ENCODE peak calls at places on chromosomes 7 and 10, in seven cellular contexts. M is HFF-Myc, G is GM13977, C is lower lobe of right lung, D is heart right ventricle, H is GM06990, Q is AG09309. P is an unnamed sample.

GRCh38 chr10:120998251-120998650 is 147.1 kb downstream of the WDR11 start:
- DNase-seq in Q (no peak), H (no peak), D (no peak), C (no peak), G (no peak), M (no peak), P (no peak)

GRCh38 chr7:1674161-1675035 is 4.3 kb downstream of the ELFN1 start:
- DNase-seq in H (no peak), C (peak; percentile 22), M (no peak), D (no peak), G (no peak), Q (no peak), P (peak; percentile 6)

GRCh38 chr7:43449577-43449976 is 133.3 kb upstream of the STK17A start:
- DNase-seq in Q (no peak), M (no peak), D (no peak), H (no peak), C (no peak), G (no peak), P (no peak)

GRCh38 chr7:121401896-121402295 is 5.8 kb upstream of the FAM3C start:
- DNase-seq in Q (no peak), G (no peak), H (no peak), C (no peak), M (no peak), D (no peak), P (no peak)

GRCh38 chr10:68082815-68083395 is 7.8 kb upstream of the HERC4 start:
- DNase-seq in M (no peak), D (no peak), H (no peak), C (no peak), Q (no peak), G (no peak), P (no peak)

GRCh38 chr10:25382029-25382810 is 207.4 kb downstream of the GPR158 start:
- DNase-seq in H (no peak), Q (no peak), C (no peak), M (no peak), D (no peak), G (no peak), P (no peak)

GRCh38 chr10:66982792-66983481 is 57.1 kb downstream of the LRRTM3 start:
- DNase-seq in C (no peak), G (no peak), Q (no peak), M (no peak), H (no peak), D (no peak), P (no peak)

GRCh38 chr7:54996391-54996790 is 22.4 kb upstream of the EGFR start:
- DNase-seq in H (no peak), M (no peak), C (no peak), D (no peak), Q (no peak), G (no peak), P (no peak)

GRCh38 chr10:100120550-100120949 is 38.9 kb upstream of the CPN1 start:
- DNase-seq in C (no peak), M (no peak), Q (no peak), H (no peak), D (no peak), G (no peak), P (no peak)

GRCh38 chr10:30098624-30099023 is 39.2 kb upstream of the JCAD start:
- DNase-seq in Q (peak; percentile 91), M (peak; percentile 84), H (no peak), G (no peak), D (no peak), C (no peak), P (no peak)

GRCh38 chr10:34821587-34822585 is 6.8 kb upstream of the PARD3 start:
- DNase-seq in G (no peak), C (no peak), H (no peak), Q (no peak), M (no peak), D (no peak), P (no peak)

GRCh38 chr10:131082991-131083465 is 228.5 kb downstream of the TCERG1L start:
- DNase-seq in G (no peak), M (no peak), C (no peak), H (no peak), D (no peak), Q (no peak), P (no peak)

GRCh38 chr7:118352854-118353453 is 128.4 kb downstream of the ANKRD7 start:
- DNase-seq in C (no peak), M (no peak), G (peak; percentile 10), H (no peak), Q (no peak), D (no peak), P (no peak)
- TF ChIP-seq CTCF in C (no peak), M (no peak), G (peak; percentile 18), H (peak; percentile 29), Q (no peak), D (peak; percentile 47), P (peak; percentile 42)

DNA sequence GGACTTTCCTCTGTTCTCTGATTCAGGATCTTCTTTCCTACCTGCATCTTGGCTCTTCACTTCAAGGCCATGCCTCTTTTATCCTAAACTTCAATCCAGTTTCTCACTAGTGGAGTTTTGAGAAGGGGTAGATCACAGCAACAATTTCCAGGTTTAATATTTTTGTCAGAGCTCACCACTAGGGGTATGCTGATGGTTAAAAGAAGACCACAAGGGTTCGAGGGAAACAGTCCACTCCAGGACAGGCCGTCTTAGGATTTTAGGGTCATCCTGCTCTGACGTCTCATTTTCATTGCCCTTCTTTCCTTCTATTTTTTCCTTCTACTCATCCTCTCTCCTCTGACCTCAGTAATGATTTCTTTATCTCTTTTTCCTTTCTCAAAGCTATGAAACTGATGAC is 11.3 kb downstream of the STAG3 start:
- DNase-seq in Q (no peak), G (no peak), D (no peak), C (no peak), H (no peak), M (no peak), P (no peak)
- TF ChIP-seq CTCF in Q (no peak), G (no peak), D (no peak), C (no peak), H (peak; percentile 13), M (no peak), P (peak; percentile 9)

DNA sequence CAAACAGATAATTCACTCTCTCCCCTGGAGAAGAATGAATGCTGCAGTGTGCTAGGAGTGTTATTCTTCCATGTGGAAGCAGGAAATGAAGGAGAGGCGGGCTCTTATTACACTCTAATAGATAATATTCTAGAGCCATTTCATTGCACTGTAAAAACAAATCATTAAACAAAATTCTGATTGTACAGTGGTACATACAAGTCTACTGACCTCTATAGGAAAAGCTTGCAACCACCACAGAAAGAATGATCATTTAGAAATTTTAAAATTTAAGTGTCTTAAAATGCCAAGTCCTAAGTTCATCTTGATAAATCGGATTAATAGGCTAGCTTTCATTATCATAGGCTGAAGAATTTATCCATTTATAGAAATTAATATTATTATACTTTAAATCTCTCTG is 960.3 kb upstream of the LRRN3 start:
- DNase-seq in G (no peak), H (no peak), Q (no peak), D (no peak), M (no peak), C (no peak), P (no peak)
- TF ChIP-seq CTCF in G (no peak), H (no peak), Q (no peak), D (no peak), M (no peak), C (no peak), P (peak; percentile 17)

GRCh38 chr10:50552771-50553535 is 70.8 kb downstream of the SGMS1 start:
- DNase-seq in M (no peak), Q (no peak), H (no peak), C (no peak), G (no peak), D (no peak), P (no peak)
- TF ChIP-seq CTCF in M (peak; percentile 40), Q (peak; percentile 52), H (peak; percentile 28), C (peak; percentile 37), G (peak; percentile 31), D (peak; percentile 30), P (no peak)

GRCh38 chr7:141649865-141650499 is 52.0 kb downstream of the DENND11 start:
- DNase-seq in M (peak; percentile 75), D (no peak), H (no peak), C (no peak), Q (peak; percentile 87), G (peak; percentile 68), P (peak; percentile 36)
- TF ChIP-seq CTCF in M (peak; percentile 79), D (peak; percentile 75), H (peak; percentile 74), C (peak; percentile 55), Q (peak; percentile 90), G (peak; percentile 79), P (peak; percentile 78)

GRCh38 chr7:25839084-25839769 is 312.8 kb upstream of the NFE2L3 start:
- DNase-seq in G (no peak), D (no peak), Q (no peak), C (no peak), M (no peak), H (no peak), P (no peak)
- TF ChIP-seq CTCF in G (no peak), D (no peak), Q (peak; percentile 54), C (no peak), M (peak; percentile 14), H (peak; percentile 20), P (peak; percentile 36)

DNA sequence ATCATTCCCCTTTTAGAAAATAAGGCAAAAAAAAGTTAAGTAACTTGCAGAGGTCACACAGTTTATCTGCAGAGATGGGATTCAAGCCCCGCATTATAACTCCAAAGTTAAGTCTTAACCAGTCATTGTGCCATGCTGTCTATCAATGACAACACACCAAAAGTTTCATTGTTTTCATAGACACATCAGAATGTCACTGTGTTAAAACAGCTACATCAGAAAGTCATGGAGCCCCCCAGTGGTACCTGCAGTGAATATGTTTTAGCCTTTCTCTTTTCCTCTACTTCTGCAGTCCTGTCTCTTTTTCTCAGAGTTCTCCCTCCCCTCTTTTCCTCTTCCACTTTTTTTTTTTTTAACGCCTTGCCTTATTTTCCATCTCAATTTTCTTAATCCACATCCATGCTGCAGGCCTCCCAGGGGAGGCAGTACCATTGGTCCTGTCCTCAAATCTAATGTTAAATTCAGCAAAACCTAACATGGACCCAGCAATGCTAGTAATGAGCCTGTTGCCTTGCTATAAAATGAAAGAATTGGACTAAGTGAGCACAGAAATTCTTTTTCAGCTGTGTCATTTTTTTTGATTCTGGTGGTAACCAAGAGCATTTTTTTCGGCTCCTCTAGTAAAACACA is 3.8 kb upstream of the NRCAM start:
- DNase-seq in D (no peak), H (no peak), G (peak; percentile 60), M (no peak), C (no peak), Q (no peak), P (no peak)
- TF ChIP-seq CTCF in D (peak; percentile 42), H (peak; percentile 65), G (peak; percentile 63), M (peak; percentile 38), C (peak; percentile 19), Q (peak; percentile 55), P (peak; percentile 61)

P was measured in progenitor cell of endocrine pancreas.